ENCODE peak calls at places on chromosomes 11 and 22, in seven cellular contexts. D is AG10803; K is LHCN-M2; Y is Right ventricle myocardium inferior; G is stimulated activated effector memory CD8-positive, alpha-beta T cell treated with anti-CD3 and anti-CD28 coated beads, Interleukin-12 subunit alpha, Interleukin-12 subunit beta, amount 100 ng/mL, for 72 hours; C is Calu3; B is activated T-helper 9 cell treated with anti-CD3 and anti-CD28 coated beads, Interleukin-2, amount 50 U/mL, for 16 hours. Q is an unnamed sample.

GRCh38 chr11:119323532-119324033 is 6.7 kb upstream of the MCAM start:
- DNase-seq in Y (peak; percentile 85), B (peak; percentile 68), C (peak; percentile 70), G (peak; percentile 78), D (peak; percentile 61), K (peak; percentile 61), Q (peak; percentile 68)

GRCh38 chr11:8330416-8330815 is 66.7 kb upstream of the LMO1 start:
- DNase-seq in K (no peak), Y (peak; percentile 56), G (no peak), D (no peak), B (no peak), C (no peak), Q (no peak)

GRCh38 chr11:2206291-2206690 is 34.7 kb upstream of the TH start:
- DNase-seq in G (no peak), C (no peak), D (no peak), K (no peak), B (no peak), Y (no peak), Q (no peak)

GRCh38 chr11:116930586-116930985 is 93.2 kb upstream of the APOA1 start:
- DNase-seq in Y (no peak), B (no peak), D (no peak), G (no peak), C (no peak), K (no peak), Q (no peak)

GRCh38 chr22:37485714-37486223 is 415 bp downstream of the MFNG start:
- DNase-seq in B (peak; percentile 8), C (no peak), Y (no peak), K (no peak), D (no peak), G (no peak), Q (no peak)

GRCh38 chr22:40748388-40748970 is 69.2 kb downstream of the MCHR1 start:
- DNase-seq in K (no peak), Y (no peak), D (no peak), B (no peak), C (no peak), G (no peak), Q (no peak)

GRCh38 chr22:47388778-47389177 is 626.3 kb downstream of the TBC1D22A start:
- DNase-seq in D (no peak), K (no peak), Y (peak; percentile 8), G (no peak), C (no peak), B (no peak), Q (no peak)

GRCh38 chr11:103067118-103067517 is 24.8 kb downstream of the DCUN1D5 start:
- DNase-seq in K (no peak), C (no peak), B (no peak), D (no peak), G (no peak), Y (no peak), Q (no peak)

GRCh38 chr11:107924306-107924705 is 3.9 kb upstream of the RAB39A start:
- DNase-seq in D (no peak), G (no peak), C (no peak), Y (no peak), B (no peak), K (no peak), Q (no peak)

GRCh38 chr11:9874466-9874865 is 210.6 kb downstream of the SWAP70 start:
- DNase-seq in C (no peak), G (no peak), D (no peak), K (no peak), Y (no peak), B (no peak), Q (no peak)

GRCh38 chr11:46386674-46387073 is 4.9 kb downstream of the CHRM4 start:
- DNase-seq in Y (no peak), D (no peak), K (no peak), G (no peak), B (no peak), C (no peak), Q (peak; percentile 33)

GRCh38 chr11:122834065-122834464 is 4.2 kb upstream of the CRTAM start:
- DNase-seq in G (no peak), D (no peak), K (no peak), C (no peak), B (no peak), Y (no peak), Q (no peak)

GRCh38 chr11:71086687-71087258 is 165.6 kb downstream of the SHANK2 start:
- DNase-seq in G (no peak), Y (no peak), B (no peak), D (peak; percentile 3), K (peak; percentile 19), C (peak; percentile 42), Q (peak; percentile 9)

GRCh38 chr11:86068138-86068861 is 584 bp downstream of the PICALM start:
- DNase-seq in Y (peak; percentile 75), C (peak; percentile 21), G (no peak), D (peak; percentile 24), K (no peak), B (peak; percentile 29), Q (peak; percentile 23)

GRCh38 chr11:88167853-88168252 is 7.4 kb downstream of the RAB38 start:
- DNase-seq in G (no peak), Y (no peak), K (no peak), C (no peak), B (no peak), D (no peak), Q (no peak)

GRCh38 chr11:15118431-15118830 is 3.7 kb downstream of the INSC start:
- DNase-seq in Y (no peak), K (no peak), G (no peak), C (no peak), B (no peak), D (no peak), Q (no peak)

GRCh38 chr11:12840871-12841516 is 166.8 kb downstream of the TEAD1 start:
- DNase-seq in D (no peak), K (peak; percentile 55), Y (no peak), B (no peak), C (no peak), G (no peak), Q (peak; percentile 53)

GRCh38 chr11:86245369-86246292 is 1.1 kb downstream of the EED start:
- DNase-seq in C (peak; percentile 39), K (no peak), B (no peak), Y (peak; percentile 65), D (no peak), G (no peak), Q (peak; percentile 11)

GRCh38 chr11:102428696-102429095 is 23.9 kb downstream of the TMEM123 start:
- DNase-seq in C (no peak), B (no peak), G (no peak), D (no peak), Y (no peak), K (peak; percentile 41), Q (no peak)

GRCh38 chr22:46533434-46533833 is 4.0 kb downstream of the CELSR1 start:
- DNase-seq in C (no peak), B (no peak), Y (no peak), K (no peak), D (no peak), G (no peak), Q (no peak)

GRCh38 chr22:42338502-42338901 is 68.0 kb upstream of the TCF20 start:
- DNase-seq in Y (no peak), G (no peak), C (no peak), K (no peak), D (no peak), B (no peak), Q (no peak)

GRCh38 chr11:72078477-72078876 is 1.9 kb downstream of the NUMA1 start:
- DNase-seq in K (no peak), C (no peak), B (no peak), Y (no peak), G (no peak), D (peak; percentile 26), Q (no peak)

GRCh38 chr11:102111787-102112653 is 1.8 kb downstream of the YAP1 start:
- DNase-seq in Y (no peak), C (no peak), G (no peak), B (no peak), K (peak; percentile 89), D (peak; percentile 83), Q (peak; percentile 94)

GRCh38 chr11:72075109-72075508 is 5.2 kb downstream of the NUMA1 start:
- DNase-seq in D (no peak), K (peak; percentile 30), G (no peak), Y (no peak), C (peak; percentile 23), B (no peak), Q (no peak)

GRCh38 chr11:64877390-64878222 is 815 bp downstream of the EHD1 start:
- DNase-seq in Y (peak; percentile 73), B (no peak), K (no peak), G (no peak), D (no peak), C (no peak), Q (no peak)

GRCh38 chr11:1030086-1030485 is 6.4 kb downstream of the MUC6 start:
- DNase-seq in G (no peak), D (no peak), Y (no peak), B (no peak), K (no peak), C (no peak), Q (no peak)

GRCh38 chr11:44600739-44601416 is 35.4 kb downstream of the CD82 start:
- DNase-seq in B (no peak), K (peak; percentile 96), C (no peak), D (peak; percentile 19), G (no peak), Y (no peak), Q (peak; percentile 79)

GRCh38 chr22:20583471-20583922 is 76.1 kb downstream of the MED15 start:
- DNase-seq in C (no peak), Y (no peak), D (no peak), K (no peak), B (no peak), G (no peak), Q (no peak)

GRCh38 chr11:2385156-2386151 is 8.3 kb downstream of the CD81 start:
- DNase-seq in C (no peak), G (no peak), B (no peak), K (no peak), D (no peak), Y (peak; percentile 64), Q (no peak)

GRCh38 chr22:37260939-37261338 is 16.9 kb upstream of the RAC2 start:
- DNase-seq in D (peak; percentile 49), B (peak; percentile 34), C (peak; percentile 68), G (peak; percentile 60), K (peak; percentile 45), Y (peak; percentile 80), Q (peak; percentile 58)

GRCh38 chr11:64339754-64340408 is at the start of gene CCDC88B:
- DNase-seq in C (no peak), K (no peak), B (peak; percentile 78), Y (peak; percentile 92), G (peak; percentile 63), D (no peak), Q (no peak)

GRCh38 chr22:44516841-44517240 is 18.8 kb upstream of the RTL6 start:
- DNase-seq in Y (no peak), C (no peak), B (no peak), G (no peak), K (no peak), D (no peak), Q (no peak)

GRCh38 chr11:57190548-57190947 is 8.8 kb downstream of the LRRC55 start:
- DNase-seq in Y (no peak), G (no peak), K (no peak), B (no peak), C (no peak), D (no peak), Q (no peak)

GRCh38 chr11:15672822-15673221 is 558.1 kb downstream of the INSC start:
- DNase-seq in K (no peak), G (no peak), C (no peak), Y (no peak), D (no peak), B (no peak), Q (no peak)

Q was measured in RPMI7951.